ENCODE peak calls at places on chromosome 11, in five cellular contexts. One of them, this sample, is unnamed.

GRCh38 chr11:62546244-62546936 is at the start of gene AHNAK:
- DNase-seq in ureter: peak
- DNase-seq in GM04503: no peak
- DNase-seq in upper lobe of left lung: peak
- DNase-seq in activated CD4-positive, alpha-beta T cell treated with anti-CD3 and anti-CD28 coated beads for 24 hours: peak
- DNase-seq in this sample: no peak

GRCh38 chr11:23404225-23405160 is 544.2 kb upstream of the CCDC179 start:
- DNase-seq in ureter: no peak
- DNase-seq in GM04503: no peak
- DNase-seq in upper lobe of left lung: no peak
- DNase-seq in activated CD4-positive, alpha-beta T cell treated with anti-CD3 and anti-CD28 coated beads for 24 hours: no peak
- DNase-seq in this sample: peak

GRCh38 chr11:115241899-115242298 is 262.3 kb downstream of the CADM1 start:
- DNase-seq in ureter: no peak
- DNase-seq in GM04503: no peak
- DNase-seq in upper lobe of left lung: no peak
- DNase-seq in activated CD4-positive, alpha-beta T cell treated with anti-CD3 and anti-CD28 coated beads for 24 hours: no peak
- DNase-seq in this sample: no peak

GRCh38 chr11:134331565-134332188 is at the start of gene GLB1L2:
- DNase-seq in ureter: peak
- DNase-seq in GM04503: no peak
- DNase-seq in upper lobe of left lung: peak
- DNase-seq in activated CD4-positive, alpha-beta T cell treated with anti-CD3 and anti-CD28 coated beads for 24 hours: peak
- DNase-seq in this sample: no peak

GRCh38 chr11:74577624-74578396 is 14.6 kb upstream of the POLD3 start:
- DNase-seq in ureter: no peak
- DNase-seq in GM04503: no peak
- DNase-seq in upper lobe of left lung: no peak
- DNase-seq in activated CD4-positive, alpha-beta T cell treated with anti-CD3 and anti-CD28 coated beads for 24 hours: no peak
- DNase-seq in this sample: no peak

GRCh38 chr11:101269390-101269789 is 139.8 kb upstream of the PGR start:
- DNase-seq in ureter: no peak
- DNase-seq in GM04503: no peak
- DNase-seq in upper lobe of left lung: no peak
- DNase-seq in activated CD4-positive, alpha-beta T cell treated with anti-CD3 and anti-CD28 coated beads for 24 hours: no peak
- DNase-seq in this sample: no peak

GRCh38 chr11:12390258-12390657 is 12.9 kb downstream of the PARVA start:
- DNase-seq in ureter: no peak
- DNase-seq in GM04503: no peak
- DNase-seq in upper lobe of left lung: no peak
- DNase-seq in activated CD4-positive, alpha-beta T cell treated with anti-CD3 and anti-CD28 coated beads for 24 hours: no peak
- DNase-seq in this sample: no peak

GRCh38 chr11:112270551-112271180 is 10.0 kb upstream of the PLET1 start:
- DNase-seq in ureter: no peak
- DNase-seq in GM04503: no peak
- DNase-seq in upper lobe of left lung: no peak
- DNase-seq in activated CD4-positive, alpha-beta T cell treated with anti-CD3 and anti-CD28 coated beads for 24 hours: no peak
- DNase-seq in this sample: no peak

GRCh38 chr11:33802414-33802950 is 28.2 kb upstream of the FBXO3 start:
- DNase-seq in ureter: peak
- DNase-seq in GM04503: peak
- DNase-seq in upper lobe of left lung: peak
- DNase-seq in activated CD4-positive, alpha-beta T cell treated with anti-CD3 and anti-CD28 coated beads for 24 hours: no peak
- DNase-seq in this sample: no peak

GRCh38 chr11:70205766-70206165 is 2.7 kb downstream of the FADD start:
- DNase-seq in ureter: no peak
- DNase-seq in GM04503: no peak
- DNase-seq in upper lobe of left lung: no peak
- DNase-seq in activated CD4-positive, alpha-beta T cell treated with anti-CD3 and anti-CD28 coated beads for 24 hours: no peak
- DNase-seq in this sample: no peak

GRCh38 chr11:117839234-117839882 is 14.8 kb upstream of the FXYD2 start:
- DNase-seq in ureter: no peak
- DNase-seq in GM04503: no peak
- DNase-seq in upper lobe of left lung: peak
- DNase-seq in activated CD4-positive, alpha-beta T cell treated with anti-CD3 and anti-CD28 coated beads for 24 hours: no peak
- DNase-seq in this sample: no peak